ENCODE peak calls at places on chromosomes 16 and 17, in nine cellular contexts. M is B cell; V is NCI-H460; U is stimulated activated naive CD4-positive, alpha-beta T cell; O is uterus; R is HEK293T; K is spleen; Z is AG10803; W is NCI-H1105 treated with DMSO at 0.1 percent for 48 hours. D is an unnamed sample.

GRCh38 chr16:86994651-86995171 is 322.5 kb downstream of the C16orf95 start:
- DNase-seq in U (no peak), O (no peak), K (no peak), V (no peak), Z (peak; percentile 82), R (no peak), W (no peak), M (no peak), D (peak; percentile 47)

GRCh38 chr17:34892864-34893263 is 68.4 kb downstream of the CCT6B start:
- DNase-seq in O (no peak), W (peak; percentile 19), V (peak; percentile 18), U (no peak), R (peak; percentile 62), M (no peak), K (no peak), Z (no peak), D (peak; percentile 17)

GRCh38 chr16:53529529-53529928 is 26.5 kb upstream of the AKTIP start:
- DNase-seq in O (no peak), W (peak; percentile 95), K (no peak), R (no peak), V (no peak), Z (no peak), M (no peak), U (no peak), D (no peak)

GRCh38 chr17:9360610-9361571 is 214.7 kb downstream of the STX8 start:
- DNase-seq in Z (peak; percentile 93), R (no peak), W (no peak), O (peak; percentile 32), U (no peak), K (no peak), M (no peak), V (no peak), D (no peak)

GRCh38 chr16:89431158-89431584 is 59.2 kb downstream of the ANKRD11 start:
- DNase-seq in V (no peak), W (no peak), M (peak; percentile 50), O (no peak), R (no peak), K (no peak), U (no peak), Z (peak; percentile 86), D (no peak)

GRCh38 chr16:56225013-56225742 is 33.9 kb downstream of the GNAO1 start:
- DNase-seq in V (no peak), O (no peak), Z (no peak), K (no peak), W (no peak), M (peak; percentile 13), R (no peak), U (no peak), D (no peak)

GRCh38 chr17:45750779-45751440 is 33.2 kb upstream of the CRHR1 start:
- DNase-seq in W (no peak), V (no peak), O (no peak), R (no peak), K (peak; percentile 40), Z (no peak), M (no peak), U (no peak), D (no peak)

GRCh38 chr17:13582776-13583414 is 18.8 kb downstream of the HS3ST3A1 start:
- DNase-seq in V (no peak), R (no peak), K (no peak), W (no peak), O (no peak), Z (peak; percentile 92), U (no peak), M (no peak), D (no peak)

GRCh38 chr17:48908853-48909394 is 717 bp downstream of the UBE2Z start:
- DNase-seq in V (peak; percentile 51), O (peak; percentile 82), U (peak; percentile 37), K (peak; percentile 94), M (peak; percentile 84), W (peak; percentile 68), Z (peak; percentile 76), R (peak; percentile 94), D (peak; percentile 89)

GRCh38 chr16:78563905-78564304 is 464.5 kb downstream of the WWOX start:
- DNase-seq in V (no peak), Z (no peak), O (no peak), K (no peak), R (no peak), W (peak; percentile 97), M (no peak), U (no peak), D (no peak)

GRCh38 chr16:31508706-31509523 is 724 bp upstream of the RUSF1 start:
- DNase-seq in Z (peak; percentile 72), O (no peak), W (no peak), R (no peak), U (no peak), K (no peak), V (peak; percentile 9), M (no peak), D (peak; percentile 22)

GRCh38 chr16:64962786-64963185 is 159.1 kb downstream of the CDH11 start:
- DNase-seq in U (no peak), O (no peak), V (no peak), R (no peak), K (no peak), M (no peak), Z (peak; percentile 22), W (no peak), D (peak; percentile 19)

GRCh38 chr17:47821031-47821423 is 567 bp downstream of the OSBPL7 start:
- DNase-seq in Z (no peak), K (no peak), O (no peak), M (no peak), R (no peak), V (no peak), U (no peak), W (no peak), D (no peak)

GRCh38 chr17:45995617-45996270 is 3.3 kb upstream of the STH start:
- DNase-seq in K (no peak), M (no peak), Z (no peak), U (no peak), R (no peak), V (no peak), O (no peak), W (no peak), D (no peak)

GRCh38 chr17:82830249-82830661 is 9.6 kb downstream of the ZNF750 start:
- DNase-seq in M (no peak), U (no peak), V (no peak), W (peak; percentile 10), R (no peak), K (no peak), O (peak; percentile 69), Z (no peak), D (no peak)

GRCh38 chr17:7610641-7611040 is 4.1 kb downstream of the FXR2 start:
- DNase-seq in R (no peak), K (no peak), M (no peak), W (peak; percentile 29), O (no peak), V (no peak), U (no peak), Z (no peak), D (no peak)

GRCh38 chr17:42849031-42849430 is 2.0 kb upstream of the AOC3 start:
- DNase-seq in K (peak; percentile 17), V (no peak), O (no peak), W (no peak), U (no peak), Z (no peak), R (no peak), M (no peak), D (no peak)

GRCh38 chr17:45293413-45294211 is 23.2 kb downstream of the MAP3K14 start:
- DNase-seq in U (no peak), M (no peak), R (no peak), Z (peak; percentile 92), W (no peak), O (peak; percentile 85), K (peak; percentile 82), V (peak; percentile 82), D (peak; percentile 31)

GRCh38 chr16:89581861-89582563 is 6.5 kb downstream of the CPNE7 start:
- DNase-seq in V (no peak), Z (peak; percentile 59), R (no peak), U (no peak), K (peak; percentile 68), O (no peak), W (no peak), M (no peak), D (peak; percentile 94)

GRCh38 chr17:46736100-46736499 is 82.4 kb downstream of the WNT3 start:
- DNase-seq in Z (no peak), V (no peak), M (peak; percentile 80), U (no peak), K (peak; percentile 81), O (no peak), R (no peak), W (no peak), D (no peak)

GRCh38 chr16:30948956-30949654 is at the start of gene ORAI3:
- DNase-seq in U (no peak), K (peak; percentile 97), M (peak; percentile 83), O (peak; percentile 77), R (peak; percentile 69), W (peak; percentile 32), V (peak; percentile 27), Z (peak; percentile 51), D (peak; percentile 71)

GRCh38 chr17:17356931-17357270 is 53.7 kb downstream of the NT5M start:
- DNase-seq in Z (no peak), M (no peak), U (no peak), O (peak; percentile 4), W (no peak), R (no peak), K (no peak), V (no peak), D (no peak)

GRCh38 chr17:64736804-64737492 is 74.8 kb upstream of the SMURF2 start:
- DNase-seq in Z (peak; percentile 64), O (no peak), R (peak; percentile 34), V (peak; percentile 23), W (no peak), M (no peak), K (no peak), U (peak; percentile 10), D (peak; percentile 82)

GRCh38 chr17:65527857-65528591 is 33.4 kb downstream of the AXIN2 start:
- DNase-seq in W (no peak), O (no peak), Z (no peak), V (no peak), R (no peak), M (no peak), K (peak; percentile 51), U (no peak), D (no peak)

GRCh38 chr17:31522284-31522931 is 130.9 kb downstream of the RAB11FIP4 start:
- DNase-seq in K (peak; percentile 58), W (no peak), O (no peak), V (no peak), M (no peak), Z (no peak), U (no peak), R (no peak), D (no peak)

GRCh38 chr16:56075732-56076131 is 115.6 kb upstream of the GNAO1 start:
- DNase-seq in R (no peak), V (no peak), U (no peak), K (no peak), W (no peak), O (no peak), M (no peak), Z (no peak), D (no peak)

GRCh38 chr16:88088161-88088581 is 136.9 kb downstream of the BANP start:
- DNase-seq in V (no peak), R (no peak), W (no peak), U (no peak), M (no peak), Z (peak; percentile 18), O (peak; percentile 43), K (no peak), D (peak; percentile 8)

D was measured in lung microvascular endothelial cell.